ENCODE peak calls at places on chromosomes 3 and 15, in ten cellular contexts. E is HCT116, C is A673, L is NB4, S is left lung, A is lung, K is astrocyte of the spinal cord, J is heart left ventricle, F is uterus, R is astrocyte of the cerebellum. X is an unnamed sample.
A peak's percentile ranks its signal among the peaks of the same experiment; 100 is the strongest.

GRCh38 chr3:64677961-64678716 is 9.7 kb downstream of the ADAMTS9 start:
- DNase-seq in E (no peak), C (no peak), L (no peak), S (no peak), A (no peak), K (no peak), J (no peak), F (no peak), R (no peak), X (no peak)

GRCh38 chr3:86578071-86578470 is 412.9 kb downstream of the VGLL3 start:
- DNase-seq in E (no peak), C (no peak), L (no peak), S (no peak), A (no peak), K (no peak), J (no peak), F (no peak), R (no peak), X (no peak)

GRCh38 chr3:49785565-49786356 is 581 bp downstream of the IP6K1 start:
- DNase-seq in E (no peak), C (no peak), L (peak; percentile 52), S (no peak), A (no peak), K (peak; percentile 45), J (no peak), F (peak; percentile 35), R (no peak), X (no peak)

GRCh38 chr15:58952751-58953150 is 19.3 kb upstream of the SLTM start:
- DNase-seq in E (no peak), C (no peak), L (no peak), S (no peak), A (no peak), K (peak; percentile 36), J (no peak), F (no peak), R (peak; percentile 6), X (no peak)

GRCh38 chr15:70050970-70051369 is 46.7 kb downstream of the TLE3 start:
- DNase-seq in E (no peak), C (no peak), L (no peak), S (no peak), A (no peak), K (no peak), J (no peak), F (no peak), R (no peak), X (no peak)

GRCh38 chr3:81214626-81215025 is 546.8 kb downstream of the GBE1 start:
- DNase-seq in E (no peak), C (no peak), L (no peak), S (no peak), A (no peak), K (peak; percentile 31), J (no peak), F (no peak), R (no peak), X (no peak)

GRCh38 chr3:129536806-129537205 is 6.2 kb upstream of the H1-8 start:
- DNase-seq in E (no peak), C (no peak), L (no peak), S (no peak), A (no peak), K (no peak), J (no peak), F (no peak), R (no peak), X (no peak)

GRCh38 chr15:77024273-77025065 is 29.5 kb downstream of the PSTPIP1 start:
- DNase-seq in E (no peak), C (peak; percentile 73), L (peak; percentile 64), S (peak; percentile 92), A (peak; percentile 65), K (peak; percentile 46), J (peak; percentile 72), F (peak; percentile 46), R (no peak), X (no peak)

DNA sequence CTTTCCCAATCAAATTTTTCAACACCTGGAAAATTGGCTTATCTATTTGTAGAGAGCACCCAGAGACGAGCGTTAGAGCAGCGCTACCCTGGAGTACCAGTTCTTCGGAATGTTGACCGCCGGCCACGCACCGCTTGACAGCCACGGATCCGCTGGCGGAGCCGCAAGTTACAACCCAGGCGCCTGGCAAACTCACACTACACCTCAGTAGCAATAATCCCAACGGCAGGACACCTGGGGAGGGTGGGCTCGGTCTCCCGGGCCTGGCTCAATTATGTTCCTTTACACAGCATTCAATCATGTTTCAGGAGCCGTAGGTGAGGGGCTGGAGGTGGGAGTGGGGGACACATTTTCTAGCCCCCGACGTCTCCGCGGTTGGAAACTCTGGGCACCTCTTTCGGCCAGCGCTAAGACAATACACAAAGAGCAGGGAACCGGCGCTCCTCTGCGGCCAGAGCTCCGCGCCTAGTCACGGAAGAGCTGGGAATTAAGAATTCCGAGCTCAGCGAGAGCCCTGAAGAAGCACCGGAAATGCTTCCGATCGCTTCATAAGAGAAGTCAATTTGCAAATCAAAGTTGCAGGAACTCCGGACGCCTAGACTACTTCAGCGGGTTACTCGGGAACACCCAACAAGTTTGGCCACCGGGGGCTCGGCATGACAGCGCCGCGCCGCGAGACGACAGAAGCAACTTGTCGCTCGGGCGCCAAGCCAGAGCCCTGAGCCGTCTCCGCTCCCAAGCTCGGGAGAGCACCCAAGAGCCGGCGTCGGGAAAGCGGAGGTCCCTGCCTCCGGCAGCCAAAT is 1.0 kb downstream of the MB21D2 start:
- DNase-seq in E (no peak), C (peak; percentile 91), L (peak; percentile 2), S (peak; percentile 86), A (peak; percentile 60), K (peak; percentile 77), J (peak; percentile 85), F (peak; percentile 50), R (no peak), X (no peak)
- TF ChIP-seq CTCF in E (no peak), C (no peak), L (no peak), S (no peak), A (no peak), K (no peak), J (no peak), F (no peak), R (no peak), X (no peak)

DNA sequence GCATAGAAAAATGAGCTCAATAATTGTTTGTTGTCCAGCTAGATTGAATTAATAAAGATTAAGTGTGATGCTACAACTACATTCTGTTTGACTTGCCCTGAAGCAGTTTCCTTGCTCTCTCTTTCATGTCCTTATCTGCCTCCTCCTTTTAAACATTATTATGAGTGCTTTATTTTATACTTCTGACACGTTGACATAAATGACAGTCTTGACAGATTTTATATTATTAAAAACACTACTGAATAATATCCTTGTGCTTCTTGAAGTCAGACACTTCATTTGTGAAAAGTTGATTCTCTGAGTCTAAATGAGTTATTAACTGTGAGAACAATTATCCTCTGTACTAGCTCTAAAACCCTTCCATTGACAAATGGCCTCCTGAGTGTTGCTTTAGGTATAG is 58.2 kb downstream of the PLCL2 start:
- DNase-seq in E (no peak), C (no peak), L (no peak), S (no peak), A (no peak), K (no peak), J (no peak), F (no peak), R (no peak), X (no peak)
- H3K4me3 ChIP-seq in E (no peak overlapping the region), C (no peak overlapping the region), L (no peak overlapping the region), S (no peak overlapping the region), A (no peak overlapping the region), K (no peak overlapping the region), J (no peak overlapping the region), F (no peak overlapping the region), R (no peak overlapping the region), X (no peak overlapping the region)

GRCh38 chr3:14411988-14412387 is 9.6 kb downstream of the SLC6A6 start:
- DNase-seq in E (no peak), C (no peak), L (no peak), S (no peak), A (no peak), K (no peak), J (no peak), F (no peak), R (no peak), X (no peak)
- TF ChIP-seq CTCF in E (no peak), C (peak; percentile 51), L (peak; percentile 11), S (no peak), A (no peak), K (peak; percentile 30), J (no peak), F (no peak), R (peak; percentile 55), X (peak; percentile 22)

GRCh38 chr15:29651476-29652072 is 170.7 kb downstream of the TJP1 start:
- DNase-seq in E (no peak), C (no peak), L (no peak), S (no peak), A (no peak), K (no peak), J (no peak), F (no peak), R (no peak), X (no peak)
- H3K4me3 ChIP-seq in E (no peak overlapping the region), C (no peak overlapping the region), L (no peak overlapping the region), S (no peak overlapping the region), A (no peak overlapping the region), K (no peak overlapping the region), J (no peak overlapping the region), F (no peak overlapping the region), R (no peak overlapping the region), X (no peak overlapping the region)

DNA sequence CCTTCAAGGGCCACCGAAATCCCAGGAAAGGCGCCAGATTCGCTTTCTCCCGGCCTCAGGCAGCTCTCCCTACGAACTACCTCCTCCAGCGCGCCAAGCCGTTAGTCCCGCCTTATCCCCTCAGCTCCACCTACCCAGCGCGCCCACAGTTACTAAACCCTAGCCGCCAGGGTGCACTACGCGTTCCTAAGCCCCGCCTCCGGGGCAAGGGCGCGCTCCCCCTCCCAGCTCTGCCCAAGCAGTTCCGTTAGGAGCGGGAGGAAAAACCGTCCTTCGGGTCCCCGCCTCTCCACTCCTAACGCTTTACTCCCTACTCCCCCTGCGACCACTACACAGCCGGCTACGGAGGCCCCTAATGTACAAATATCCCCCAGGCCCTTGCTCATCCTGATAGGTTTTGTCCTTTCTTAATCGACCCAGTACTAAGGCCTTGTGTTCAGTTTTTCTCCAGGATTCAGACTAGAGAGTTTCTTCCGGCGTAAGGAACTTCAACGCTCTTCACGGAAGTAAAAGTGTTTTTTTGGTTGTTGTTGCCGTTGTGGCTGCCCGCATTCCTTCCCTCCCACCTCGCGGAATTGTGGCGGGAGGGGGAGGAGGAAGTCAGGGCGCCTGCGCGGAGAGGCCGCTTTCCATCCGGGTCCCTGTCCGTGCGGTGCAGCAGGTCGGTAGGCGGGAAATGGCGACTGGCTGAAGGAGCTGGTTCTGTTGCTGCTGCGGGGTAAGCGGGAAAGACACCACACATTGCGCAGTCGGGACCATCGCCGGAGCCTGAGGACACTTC is at the start of gene CTDSPL2:
- DNase-seq in E (peak; percentile 97), C (peak; percentile 100), L (peak; percentile 99), S (peak; percentile 99), A (peak; percentile 98), K (peak; percentile 100), J (peak; percentile 99), F (peak; percentile 98), R (peak; percentile 99), X (peak; percentile 92)
- TF ChIP-seq CTCF in E (no peak), C (peak; percentile 53), L (peak; percentile 6), S (no peak), A (peak; percentile 9), K (peak; percentile 34), J (no peak), F (peak; percentile 45), R (peak; percentile 53), X (peak; percentile 56)

DNA sequence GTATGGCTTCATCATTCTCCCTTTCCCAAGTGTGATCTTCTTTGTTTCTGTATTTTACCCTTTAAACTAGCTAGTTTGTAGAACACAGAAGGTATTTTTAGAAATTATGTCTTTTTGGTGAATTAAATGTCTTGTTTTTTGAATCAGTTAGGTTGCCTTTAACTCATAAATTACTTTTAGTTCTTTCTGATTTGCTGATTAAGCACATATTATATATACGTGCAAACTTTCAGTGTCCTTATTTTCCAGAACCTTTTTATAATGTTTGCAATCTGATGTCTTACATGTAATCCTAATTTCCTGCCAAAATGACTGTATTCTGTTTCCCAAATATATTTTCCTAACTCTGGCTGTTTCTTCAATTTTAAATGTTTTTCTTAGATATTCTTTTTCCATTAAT is 51.7 kb downstream of the CHD2 start:
- DNase-seq in E (no peak), C (no peak), L (no peak), S (no peak), A (no peak), K (no peak), J (no peak), F (no peak), R (no peak), X (no peak)
- H3K4me3 ChIP-seq in E (no peak overlapping the region), C (no peak overlapping the region), L (no peak overlapping the region), S (no peak overlapping the region), A (no peak overlapping the region), K (no peak overlapping the region), J (no peak overlapping the region), F (no peak overlapping the region), R (no peak overlapping the region), X (no peak overlapping the region)